ENCODE peak calls at places on chromosomes 4 and X, in four cellular contexts. F is stimulated activated CD8-positive, alpha-beta memory T cell treated with anti-CD3 and anti-CD28 coated beads, Interleukin-7, amount 100 ng/mL, for 24 hours; C is activated T-cell treated with anti-CD3 and anti-CD28 coated beads for 1 hour; X is cardiac fibroblast. E is an unnamed sample.
A peak's percentile ranks its signal among the peaks of the same experiment; 100 is the strongest.

GRCh38 chrX:73855546-73855945 is 292.5 kb downstream of the CHIC1 start:
- DNase-seq in F (peak; percentile 5), C (peak; percentile 30), X (peak; percentile 73), E (no peak)

GRCh38 chr4:3307891-3308575 is 15.2 kb downstream of the RGS12 start:
- DNase-seq in F (no peak), C (no peak), X (no peak), E (no peak)

GRCh38 chrX:54063361-54063760 is 19.1 kb upstream of the PHF8 start:
- DNase-seq in F (no peak), C (no peak), X (no peak), E (no peak)

GRCh38 chr4:147580396-147580795 is 36.8 kb upstream of the TMEM184C start:
- DNase-seq in F (no peak), C (no peak), X (no peak), E (no peak)

GRCh38 chr4:112284662-112285411 is 867 bp downstream of the TIFA start:
- DNase-seq in F (no peak), C (no peak), X (peak; percentile 47), E (no peak)

GRCh38 chrX:42274151-42274550 is 350.8 kb upstream of the CASK start:
- DNase-seq in F (no peak), C (no peak), X (no peak), E (no peak)

GRCh38 chrX:143683486-143683885 is 37.1 kb downstream of the SPANXN2 start:
- DNase-seq in F (no peak), C (no peak), X (no peak), E (no peak)

GRCh38 chr4:122793811-122794210 is 32.8 kb upstream of the FGF2 start:
- DNase-seq in F (no peak), C (no peak), X (no peak), E (no peak)

GRCh38 chr4:81093720-81094401 is 63.4 kb downstream of the BMP3 start:
- DNase-seq in F (no peak), C (no peak), X (no peak), E (no peak)

GRCh38 chr4:1205641-1206298 is 33.4 kb upstream of the SPON2 start:
- DNase-seq in F (no peak), C (no peak), X (no peak), E (no peak)

GRCh38 chr4:7904942-7905341 is 34.7 kb downstream of the AFAP1 start:
- DNase-seq in F (no peak), C (no peak), X (peak; percentile 96), E (no peak)

GRCh38 chr4:3733195-3733594 is 33.0 kb upstream of the ADRA2C start:
- DNase-seq in F (no peak), C (no peak), X (no peak), E (no peak)

E was measured in SW 1271.